ENCODE peak calls at places on chromosomes 6 and 20, in ten cellular contexts. B, S, N, V, M, U, I, E, A and R are unnamed samples.
A peak's percentile ranks its signal among the peaks of the same experiment; 100 is the strongest.

GRCh38 chr20:34268851-34269668 is 27.8 kb downstream of the ASIP start:
- DNase-seq in S (no peak), U (no peak), I (peak; percentile 32), A (peak; percentile 67), V (no peak), M (peak; percentile 48), E (no peak), N (peak; percentile 71), B (no peak), R (no peak)

GRCh38 chr6:150881911-150882481 is 16.5 kb downstream of the MTHFD1L start:
- DNase-seq in I (peak; percentile 99), E (no peak), A (no peak), S (no peak), N (no peak), M (peak; percentile 96), U (no peak), B (peak; percentile 93), V (peak; percentile 86), R (no peak)

GRCh38 chr6:14130431-14131075 is 13.0 kb downstream of the CD83 start:
- DNase-seq in M (peak; percentile 27), V (no peak), N (no peak), U (no peak), I (no peak), A (no peak), B (no peak), E (no peak), S (no peak), R (peak; percentile 4)

GRCh38 chr20:42945595-42945994 is 244.1 kb downstream of the PTPRT start:
- DNase-seq in I (no peak), A (no peak), E (no peak), N (no peak), M (no peak), U (no peak), V (no peak), S (no peak), B (no peak), R (no peak)

GRCh38 chr6:116530436-116530835 is 15.0 kb downstream of the TRAPPC3L start:
- DNase-seq in B (no peak), M (no peak), V (no peak), U (no peak), A (no peak), I (no peak), N (no peak), E (no peak), S (no peak), R (no peak)

GRCh38 chr20:58613061-58613854 is 37.8 kb upstream of the STX16 start:
- DNase-seq in S (no peak), U (no peak), I (peak; percentile 38), V (no peak), B (no peak), M (no peak), N (no peak), A (peak; percentile 39), E (no peak), R (no peak)

GRCh38 chr6:26045046-26045938 is 41.9 kb upstream of the HFE start:
- DNase-seq in M (peak; percentile 94), A (peak; percentile 76), E (peak; percentile 99), V (peak; percentile 97), I (peak; percentile 95), N (peak; percentile 71), S (peak; percentile 54), B (peak; percentile 86), U (peak; percentile 97), R (no peak)

GRCh38 chr6:3765415-3765814 is 13.9 kb upstream of the PXDC1 start:
- DNase-seq in I (no peak), A (no peak), M (no peak), S (no peak), E (no peak), N (no peak), V (no peak), B (no peak), U (no peak), R (no peak)

GRCh38 chr20:57709823-57710799 is at the start of gene PMEPA1:
- DNase-seq in V (peak; percentile 58), S (peak; percentile 88), N (peak; percentile 97), B (peak; percentile 94), E (peak; percentile 59), U (peak; percentile 89), I (peak; percentile 97), A (peak; percentile 85), M (peak; percentile 98), R (peak; percentile 95)

GRCh38 chr6:2953098-2953497 is 18.3 kb downstream of the SERPINB6 start:
- DNase-seq in S (no peak), E (no peak), I (no peak), U (no peak), V (no peak), M (no peak), A (no peak), B (no peak), N (no peak), R (no peak)

GRCh38 chr6:70886661-70887060 is 70.2 kb downstream of the B3GAT2 start:
- DNase-seq in V (no peak), E (no peak), N (no peak), M (no peak), I (no peak), A (no peak), U (no peak), S (no peak), B (no peak), R (no peak)

GRCh38 chr6:126540161-126540560 is 200.2 kb downstream of the CENPW start:
- DNase-seq in M (peak; percentile 6), S (no peak), E (no peak), I (no peak), N (no peak), U (no peak), A (no peak), B (no peak), V (no peak), R (no peak)

GRCh38 chr6:650098-650497 is 6.8 kb downstream of the HUS1B start:
- DNase-seq in U (no peak), I (peak; percentile 29), N (no peak), V (no peak), E (no peak), M (no peak), A (no peak), S (no peak), B (no peak), R (no peak)

GRCh38 chr6:158474961-158475343 is 84.9 kb upstream of the TMEM181 start:
- DNase-seq in M (peak; percentile 42), V (no peak), N (no peak), E (no peak), B (no peak), U (no peak), S (no peak), I (peak; percentile 19), A (no peak), R (peak; percentile 26)

GRCh38 chr6:119484598-119484997 is 135.0 kb upstream of the MAN1A1 start:
- DNase-seq in V (peak; percentile 30), A (no peak), E (no peak), S (no peak), N (no peak), I (peak; percentile 78), B (no peak), M (peak; percentile 97), U (no peak), R (no peak)

GRCh38 chr6:142633317-142633716 is 311.7 kb downstream of the HIVEP2 start:
- DNase-seq in B (no peak), I (no peak), S (no peak), A (no peak), M (no peak), N (no peak), E (no peak), V (no peak), U (no peak), R (no peak)

GRCh38 chr20:59724457-59725366 is 120.4 kb downstream of the PHACTR3 start:
- DNase-seq in A (no peak), U (no peak), N (peak; percentile 46), B (peak; percentile 36), E (no peak), S (no peak), I (no peak), V (no peak), M (no peak), R (no peak)

GRCh38 chr6:50849016-50849748 is 30.5 kb downstream of the TFAP2B start:
- DNase-seq in S (no peak), U (no peak), N (no peak), E (no peak), I (no peak), B (no peak), V (no peak), A (no peak), M (no peak), R (peak; percentile 42)

GRCh38 chr6:50851269-50851847 is 32.7 kb downstream of the TFAP2B start:
- DNase-seq in B (no peak), N (no peak), U (no peak), I (no peak), V (no peak), E (no peak), S (no peak), M (no peak), A (no peak), R (no peak)

GRCh38 chr6:50849781-50850180 is 31.1 kb downstream of the TFAP2B start:
- DNase-seq in I (no peak), V (no peak), B (no peak), M (no peak), A (no peak), U (no peak), N (no peak), E (no peak), S (no peak), R (peak; percentile 52)

GRCh38 chr6:50850860-50851259 is 32.2 kb downstream of the TFAP2B start:
- DNase-seq in V (no peak), A (no peak), M (no peak), S (no peak), N (no peak), U (no peak), E (no peak), B (no peak), I (no peak), R (no peak)

GRCh38 chr6:50850223-50850751 is 31.6 kb downstream of the TFAP2B start:
- DNase-seq in M (no peak), I (no peak), S (no peak), B (no peak), V (no peak), N (no peak), U (no peak), A (no peak), E (no peak), R (peak; percentile 83)
- H3K4me3 ChIP-seq in M (no peak overlapping the region), I (no peak overlapping the region), S (no peak overlapping the region), B (peak overlapping the region; percentile 20), V (no peak overlapping the region), N (no peak overlapping the region), U (no peak overlapping the region), A (no peak overlapping the region), E (no peak overlapping the region), R (peak overlapping the region; percentile 66)

GRCh38 chr20:1946762-1947534 is 46.9 kb downstream of the PDYN start:
- DNase-seq in I (peak; percentile 33), E (no peak), S (no peak), U (no peak), B (peak; percentile 75), A (peak; percentile 59), N (no peak), V (no peak), M (no peak), R (no peak)
- H3K4me3 ChIP-seq in I (no peak overlapping the region), E (no peak overlapping the region), S (no peak overlapping the region), U (no peak overlapping the region), B (peak overlapping the region; percentile 28), A (no peak overlapping the region), N (peak overlapping the region; percentile 16), V (no peak overlapping the region), M (no peak overlapping the region), R (no peak overlapping the region)

GRCh38 chr6:41028618-41029486 is 10.2 kb downstream of the UNC5CL start:
- DNase-seq in U (no peak), A (no peak), M (no peak), N (no peak), E (no peak), I (no peak), S (no peak), V (no peak), B (no peak), R (no peak)
- H3K4me3 ChIP-seq in U (peak overlapping the region; percentile 59), A (peak overlapping the region; percentile 29), M (peak overlapping the region; percentile 70), N (peak overlapping the region; percentile 62), E (peak overlapping the region; percentile 53), I (peak overlapping the region; percentile 43), S (peak overlapping the region; percentile 67), V (peak overlapping the region; percentile 33), B (peak overlapping the region; percentile 60), R (peak overlapping the region; percentile 57)

GRCh38 chr6:56644366-56644765 is 1.7 kb upstream of the DST start:
- DNase-seq in N (no peak), S (no peak), V (no peak), A (no peak), M (no peak), U (no peak), E (no peak), B (no peak), I (peak; percentile 63), R (no peak)
- H3K4me3 ChIP-seq in N (no peak overlapping the region), S (no peak overlapping the region), V (no peak overlapping the region), A (no peak overlapping the region), M (no peak overlapping the region), U (no peak overlapping the region), E (no peak overlapping the region), B (no peak overlapping the region), I (no peak overlapping the region), R (no peak overlapping the region)